ENCODE peak calls at places on chromosome 16, in nine cellular contexts. O is GM19239, A is hippocampal formation, Y is Calu3, L is heart right ventricle, E is left ventricle myocardium inferior, W is aorta, Q is K562, K is HuH-7. P is an unnamed sample.
A peak's percentile ranks its signal among the peaks of the same experiment; 100 is the strongest.

GRCh38 chr16:58421029-58421428 is 28.8 kb downstream of the GINS3 start:
- DNase-seq in K (no peak), L (no peak), A (no peak), E (no peak), Q (no peak), O (no peak), W (no peak), Y (no peak), P (no peak)

GRCh38 chr16:84294196-84295142 is at the start of gene WFDC1:
- DNase-seq in Q (no peak), K (no peak), E (peak; percentile 19), O (no peak), Y (peak; percentile 23), A (peak; percentile 21), W (peak; percentile 62), L (peak; percentile 29), P (no peak)

GRCh38 chr16:85963746-85964370 is 64.9 kb downstream of the IRF8 start:
- DNase-seq in A (no peak), O (no peak), Y (no peak), Q (no peak), K (no peak), W (no peak), L (peak; percentile 72), E (peak; percentile 66), P (no peak)

GRCh38 chr16:1469693-1470201 is 5.1 kb downstream of the CLCN7 start:
- DNase-seq in Q (no peak), A (no peak), Y (no peak), W (no peak), L (peak; percentile 12), K (no peak), E (no peak), O (no peak), P (no peak)

GRCh38 chr16:68229431-68230175 is 6.3 kb downstream of the ESRP2 start:
- DNase-seq in O (peak; percentile 40), W (peak; percentile 43), Y (peak; percentile 63), Q (peak; percentile 65), K (peak; percentile 58), A (peak; percentile 27), L (no peak), E (no peak), P (no peak)

GRCh38 chr16:78324649-78325274 is 225.3 kb downstream of the WWOX start:
- DNase-seq in L (no peak), E (no peak), W (no peak), Y (no peak), K (no peak), Q (peak; percentile 3), O (no peak), A (no peak), P (no peak)

GRCh38 chr16:1367486-1368174 is 15.9 kb downstream of the GNPTG start:
- DNase-seq in Q (no peak), A (no peak), E (no peak), O (no peak), Y (no peak), K (no peak), W (no peak), L (no peak), P (no peak)

GRCh38 chr16:87303962-87304521 is 13.2 kb downstream of the C16orf95 start:
- DNase-seq in W (no peak), O (no peak), L (no peak), Y (no peak), A (no peak), Q (no peak), E (no peak), K (no peak), P (no peak)

P was measured in GM12892.